ENCODE peak calls at places on chromosome 11, in four cellular contexts. One of them, this sample, is unnamed.

GRCh38 chr11:68213135-68213515 is at the start of gene KMT5B:
- DNase-seq in K562: no peak
- DNase-seq in GM12878: no peak
- DNase-seq in HepG2: no peak
- DNase-seq in this sample: no peak

GRCh38 chr11:63868399-63869064 is 29.6 kb downstream of the MARK2 start:
- DNase-seq in K562: no peak
- DNase-seq in GM12878: no peak
- DNase-seq in HepG2: no peak
- DNase-seq in this sample: no peak

GRCh38 chr11:128865490-128865889 is 1.6 kb downstream of the KCNJ1 start:
- DNase-seq in K562: no peak
- DNase-seq in GM12878: no peak
- DNase-seq in HepG2: no peak
- DNase-seq in this sample: no peak

GRCh38 chr11:32893091-32893946 is 708 bp downstream of the QSER1 start:
- DNase-seq in K562: peak
- DNase-seq in GM12878: no peak
- DNase-seq in HepG2: peak
- DNase-seq in this sample: peak

GRCh38 chr11:133947298-133947905 is 9.4 kb downstream of the IGSF9B start:
- DNase-seq in K562: peak
- DNase-seq in GM12878: no peak
- DNase-seq in HepG2: peak
- DNase-seq in this sample: peak

GRCh38 chr11:94049351-94049750 is 28.2 kb downstream of the HEPHL1 start:
- DNase-seq in K562: no peak
- DNase-seq in GM12878: no peak
- DNase-seq in HepG2: no peak
- DNase-seq in this sample: no peak

GRCh38 chr11:587978-588380 is 11.7 kb downstream of the PHRF1 start:
- DNase-seq in K562: peak
- DNase-seq in GM12878: no peak
- DNase-seq in HepG2: peak
- DNase-seq in this sample: peak

GRCh38 chr11:125903753-125904659 is at the start of gene DDX25:
- DNase-seq in K562: no peak
- DNase-seq in GM12878: no peak
- DNase-seq in HepG2: no peak
- DNase-seq in this sample: no peak

GRCh38 chr11:66607126-66607834 is 9.2 kb upstream of the RBM14 start:
- DNase-seq in K562: no peak
- DNase-seq in GM12878: no peak
- DNase-seq in HepG2: peak
- DNase-seq in this sample: no peak

GRCh38 chr11:126696976-126697375 is 303.6 kb downstream of the KIRREL3 start:
- DNase-seq in K562: no peak
- DNase-seq in GM12878: no peak
- DNase-seq in HepG2: no peak
- DNase-seq in this sample: no peak

GRCh38 chr11:62193954-62194353 is 3.9 kb downstream of the SCGB1D1 start:
- DNase-seq in K562: peak
- DNase-seq in GM12878: no peak
- DNase-seq in HepG2: no peak
- DNase-seq in this sample: no peak

GRCh38 chr11:44199816-44200215 is 104.3 kb downstream of the EXT2 start:
- DNase-seq in K562: no peak
- DNase-seq in GM12878: no peak
- DNase-seq in HepG2: no peak
- DNase-seq in this sample: no peak

GRCh38 chr11:43694477-43694876 is 13.9 kb downstream of the HSD17B12 start:
- DNase-seq in K562: no peak
- DNase-seq in GM12878: no peak
- DNase-seq in HepG2: no peak
- DNase-seq in this sample: no peak

GRCh38 chr11:2092956-2093412 is 46.2 kb downstream of the IGF2 start:
- DNase-seq in K562: no peak
- DNase-seq in GM12878: no peak
- DNase-seq in HepG2: no peak
- DNase-seq in this sample: no peak

GRCh38 chr11:134388590-134388989 is 23.5 kb downstream of the B3GAT1 start:
- DNase-seq in K562: no peak
- DNase-seq in GM12878: no peak
- DNase-seq in HepG2: no peak
- DNase-seq in this sample: no peak

GRCh38 chr11:58498464-58498863 is 9.4 kb downstream of the OR5B21 start:
- DNase-seq in K562: no peak
- DNase-seq in GM12878: no peak
- DNase-seq in HepG2: no peak
- DNase-seq in this sample: no peak

GRCh38 chr11:67468056-67468455 is 995 bp downstream of the TMEM134 start:
- DNase-seq in K562: no peak
- DNase-seq in GM12878: no peak
- DNase-seq in HepG2: no peak
- DNase-seq in this sample: no peak

GRCh38 chr11:14455648-14456430 is 43.8 kb downstream of the COPB1 start:
- DNase-seq in K562: no peak
- DNase-seq in GM12878: no peak
- DNase-seq in HepG2: no peak
- DNase-seq in this sample: no peak

GRCh38 chr11:63915961-63916836 is 765 bp downstream of the RCOR2 start:
- DNase-seq in K562: peak
- DNase-seq in GM12878: no peak
- DNase-seq in HepG2: peak
- DNase-seq in this sample: peak

GRCh38 chr11:66115638-66116410 is 45.8 kb downstream of the PACS1 start:
- DNase-seq in K562: no peak
- DNase-seq in GM12878: peak
- DNase-seq in HepG2: peak
- DNase-seq in this sample: no peak

GRCh38 chr11:44316388-44317240 is 6.7 kb upstream of the ALX4 start:
- DNase-seq in K562: peak
- DNase-seq in GM12878: no peak
- DNase-seq in HepG2: no peak
- DNase-seq in this sample: no peak

GRCh38 chr11:2837096-2837601 is 48.4 kb downstream of the CDKN1C start:
- DNase-seq in K562: peak
- DNase-seq in GM12878: no peak
- DNase-seq in HepG2: peak
- DNase-seq in this sample: peak

GRCh38 chr11:59756496-59756840 is 1.3 kb downstream of the STX3 start:
- DNase-seq in K562: no peak
- DNase-seq in GM12878: no peak
- DNase-seq in HepG2: no peak
- DNase-seq in this sample: peak

GRCh38 chr11:115765803-115766239 is 261.6 kb upstream of the CADM1 start:
- DNase-seq in K562: no peak
- DNase-seq in GM12878: no peak
- DNase-seq in HepG2: no peak
- DNase-seq in this sample: peak

GRCh38 chr11:71184421-71185210 is 67.8 kb downstream of the SHANK2 start:
- DNase-seq in K562: no peak
- DNase-seq in GM12878: no peak
- DNase-seq in HepG2: no peak
- DNase-seq in this sample: no peak
- TF ChIP-seq POLR2AphosphoS2 in K562: no peak
- TF ChIP-seq POLR2AphosphoS2 in GM12878: no peak
- TF ChIP-seq POLR2AphosphoS2 in HepG2: no peak
- TF ChIP-seq POLR2AphosphoS2 in this sample: no peak

GRCh38 chr11:16739326-16739875 is 954 bp downstream of the C11orf58 start:
- DNase-seq in K562: no peak
- DNase-seq in GM12878: no peak
- DNase-seq in HepG2: no peak
- DNase-seq in this sample: peak
- TF ChIP-seq POLR2AphosphoS2 in K562: no peak
- TF ChIP-seq POLR2AphosphoS2 in GM12878: no peak
- TF ChIP-seq POLR2AphosphoS2 in HepG2: no peak
- TF ChIP-seq POLR2AphosphoS2 in this sample: no peak

GRCh38 chr11:83773950-83774880 is 488.0 kb upstream of the CCDC90B start:
- DNase-seq in K562: no peak
- DNase-seq in GM12878: no peak
- DNase-seq in HepG2: no peak
- DNase-seq in this sample: no peak
- TF ChIP-seq POLR2AphosphoS2 in K562: no peak
- TF ChIP-seq POLR2AphosphoS2 in GM12878: no peak
- TF ChIP-seq POLR2AphosphoS2 in HepG2: no peak
- TF ChIP-seq POLR2AphosphoS2 in this sample: no peak

GRCh38 chr11:45663486-45664375 is 1.7 kb downstream of the CHST1 start:
- DNase-seq in K562: no peak
- DNase-seq in GM12878: no peak
- DNase-seq in HepG2: no peak
- DNase-seq in this sample: no peak
- TF ChIP-seq POLR2AphosphoS2 in K562: no peak
- TF ChIP-seq POLR2AphosphoS2 in GM12878: no peak
- TF ChIP-seq POLR2AphosphoS2 in HepG2: no peak
- TF ChIP-seq POLR2AphosphoS2 in this sample: no peak

DNA sequence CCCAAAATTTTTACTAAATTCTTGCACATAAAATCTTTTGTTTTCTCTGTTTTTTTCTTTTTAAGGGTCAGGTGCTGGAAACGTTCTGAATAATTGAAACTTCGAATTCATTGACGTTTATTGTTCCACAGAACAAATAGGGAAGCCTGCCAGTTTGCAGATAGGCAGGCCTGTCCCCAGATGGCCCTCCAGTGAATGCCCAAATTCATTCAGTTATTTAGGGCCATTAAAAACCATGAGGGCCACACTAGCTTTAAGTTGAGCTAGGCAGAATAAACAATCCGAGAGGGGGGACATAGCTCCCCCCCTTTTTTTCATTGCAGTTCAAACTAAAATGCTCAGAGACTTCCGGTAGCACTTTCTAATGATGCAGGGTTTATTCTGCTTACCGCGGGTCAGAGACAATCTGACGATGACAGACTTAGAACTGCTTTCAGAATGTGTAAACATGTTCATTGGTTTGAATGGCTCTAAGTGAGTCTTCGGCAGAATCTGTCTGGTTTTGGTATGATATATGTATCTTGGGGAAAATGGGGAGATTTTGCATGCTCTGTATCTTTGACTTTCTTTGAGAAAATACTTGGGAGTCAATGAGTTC is 72.0 kb downstream of the ZBTB16 start:
- DNase-seq in K562: no peak
- DNase-seq in GM12878: no peak
- DNase-seq in HepG2: no peak
- DNase-seq in this sample: no peak
- TF ChIP-seq POLR2AphosphoS2 in K562: no peak
- TF ChIP-seq POLR2AphosphoS2 in GM12878: no peak
- TF ChIP-seq POLR2AphosphoS2 in HepG2: no peak
- TF ChIP-seq POLR2AphosphoS2 in this sample: no peak

DNA sequence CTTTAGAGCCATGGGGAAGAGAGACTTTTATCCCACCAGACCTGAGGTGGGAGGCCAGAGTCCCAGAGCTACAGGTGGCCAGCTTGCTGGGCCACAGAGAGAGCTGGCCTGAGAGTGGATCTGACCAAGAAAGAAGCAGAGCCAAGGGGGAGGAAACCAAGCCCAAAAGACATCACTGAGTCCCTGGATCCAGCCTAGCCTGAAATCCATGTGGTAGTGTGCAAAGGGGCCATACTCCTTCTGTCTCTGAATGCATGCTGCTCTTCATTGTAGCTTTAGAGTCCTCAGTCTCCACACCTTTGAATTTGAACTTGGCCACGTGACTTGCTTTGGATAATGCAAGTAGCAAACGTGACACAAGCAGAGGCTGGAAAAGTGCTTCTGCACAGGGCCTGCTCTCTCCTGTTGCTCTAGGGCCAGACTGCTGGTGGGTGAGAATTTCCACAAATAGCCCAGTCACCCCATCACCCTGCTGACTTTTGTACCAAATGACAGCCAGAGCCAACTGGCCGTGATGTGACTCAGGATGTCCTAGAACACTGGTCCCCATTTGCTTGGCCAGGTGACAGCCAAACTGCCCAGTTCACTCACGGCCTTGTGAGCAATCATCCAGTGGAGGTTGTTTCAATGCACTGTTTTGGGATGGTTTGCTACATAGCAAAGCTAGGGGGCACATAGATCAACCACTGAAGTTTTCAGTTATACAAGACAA is 93.6 kb downstream of the DHCR7 start:
- DNase-seq in K562: no peak
- DNase-seq in GM12878: no peak
- DNase-seq in HepG2: no peak
- DNase-seq in this sample: no peak
- TF ChIP-seq POLR2AphosphoS2 in K562: no peak
- TF ChIP-seq POLR2AphosphoS2 in GM12878: no peak
- TF ChIP-seq POLR2AphosphoS2 in HepG2: no peak
- TF ChIP-seq POLR2AphosphoS2 in this sample: no peak

GRCh38 chr11:10540546-10540914 is 457 bp downstream of the RNF141 start:
- DNase-seq in K562: peak
- DNase-seq in GM12878: no peak
- DNase-seq in HepG2: peak
- DNase-seq in this sample: no peak
- TF ChIP-seq POLR2AphosphoS2 in K562: no peak
- TF ChIP-seq POLR2AphosphoS2 in GM12878: no peak
- TF ChIP-seq POLR2AphosphoS2 in HepG2: no peak
- TF ChIP-seq POLR2AphosphoS2 in this sample: no peak

GRCh38 chr11:12175694-12176241 is 65.4 kb downstream of the MICAL2 start:
- DNase-seq in K562: no peak
- DNase-seq in GM12878: no peak
- DNase-seq in HepG2: no peak
- DNase-seq in this sample: peak

GRCh38 chr11:12180257-12181205 is 70.1 kb downstream of the MICAL2 start:
- DNase-seq in K562: no peak
- DNase-seq in GM12878: no peak
- DNase-seq in HepG2: no peak
- DNase-seq in this sample: no peak

GRCh38 chr11:12179019-12179418 is 68.6 kb downstream of the MICAL2 start:
- DNase-seq in K562: no peak
- DNase-seq in GM12878: no peak
- DNase-seq in HepG2: no peak
- DNase-seq in this sample: no peak

GRCh38 chr11:12179521-12179920 is 69.1 kb downstream of the MICAL2 start:
- DNase-seq in K562: no peak
- DNase-seq in GM12878: no peak
- DNase-seq in HepG2: no peak
- DNase-seq in this sample: no peak

DNA sequence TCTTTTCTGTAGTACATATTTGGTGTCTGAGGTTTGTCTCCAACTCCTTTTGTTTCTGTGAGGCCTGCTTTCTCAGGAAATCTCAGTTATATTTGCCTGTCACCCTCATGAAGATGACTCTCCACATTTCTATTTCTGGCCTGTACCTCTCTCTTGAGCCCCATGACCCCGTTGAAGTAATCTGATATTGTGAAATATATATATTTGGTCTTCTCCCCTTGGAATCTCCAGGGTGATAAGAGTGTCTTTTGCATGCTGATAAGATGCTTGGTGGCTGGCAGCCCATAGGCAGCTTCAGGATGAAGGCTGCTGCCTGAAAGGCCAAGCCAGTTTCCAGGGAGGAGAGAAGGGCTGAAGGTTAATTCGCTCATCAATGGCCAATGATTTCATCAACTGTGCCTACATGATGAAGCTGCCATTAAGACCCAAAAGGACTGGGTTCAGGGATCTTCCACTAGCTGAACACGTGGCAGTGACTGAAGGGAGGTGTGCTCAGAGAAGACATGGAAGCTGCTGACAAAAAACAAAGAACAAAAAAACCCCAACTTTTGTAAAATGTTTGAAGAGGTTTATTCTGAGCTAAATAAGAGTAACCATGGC is 67.4 kb downstream of the MICAL2 start:
- DNase-seq in K562: no peak
- DNase-seq in GM12878: no peak
- DNase-seq in HepG2: no peak
- DNase-seq in this sample: no peak
- TF ChIP-seq POLR2AphosphoS2 in K562: no peak
- TF ChIP-seq POLR2AphosphoS2 in GM12878: no peak
- TF ChIP-seq POLR2AphosphoS2 in HepG2: no peak
- TF ChIP-seq POLR2AphosphoS2 in this sample: no peak